ENCODE peak calls at places on chromosomes 7 and 10, in nine cellular contexts. One of them, this sample, is unnamed.

GRCh38 chr7:134941185-134941900 is 45.0 kb upstream of the AGBL3 start:
- DNase-seq in HuH-7: peak
- DNase-seq in stimulated activated CD8-positive, alpha-beta memory T cell treated with anti-CD3 and anti-CD28 coated beads, Interleukin-12 subunit alpha, Interleukin-12 subunit beta, amount 100 ng/mL, for 4 hours: no peak
- DNase-seq in Peyer's patch: no peak
- DNase-seq in Caki2: peak
- DNase-seq in amniotic stem cell: peak
- DNase-seq in HAP-1: no peak
- DNase-seq in CD4-positive, CD25-positive, alpha-beta regulatory T cell: no peak
- DNase-seq in B cell: no peak
- DNase-seq in this sample: peak

GRCh38 chr7:2074694-2075093 is 158.1 kb downstream of the MAD1L1 start:
- DNase-seq in HuH-7: no peak
- DNase-seq in stimulated activated CD8-positive, alpha-beta memory T cell treated with anti-CD3 and anti-CD28 coated beads, Interleukin-12 subunit alpha, Interleukin-12 subunit beta, amount 100 ng/mL, for 4 hours: no peak
- DNase-seq in Peyer's patch: no peak
- DNase-seq in Caki2: no peak
- DNase-seq in amniotic stem cell: no peak
- DNase-seq in HAP-1: no peak
- DNase-seq in CD4-positive, CD25-positive, alpha-beta regulatory T cell: no peak
- DNase-seq in B cell: no peak
- DNase-seq in this sample: no peak

GRCh38 chr7:99011341-99011705 is 132.6 kb downstream of the SMURF1 start:
- DNase-seq in HuH-7: no peak
- DNase-seq in stimulated activated CD8-positive, alpha-beta memory T cell treated with anti-CD3 and anti-CD28 coated beads, Interleukin-12 subunit alpha, Interleukin-12 subunit beta, amount 100 ng/mL, for 4 hours: no peak
- DNase-seq in Peyer's patch: no peak
- DNase-seq in Caki2: no peak
- DNase-seq in amniotic stem cell: no peak
- DNase-seq in HAP-1: no peak
- DNase-seq in CD4-positive, CD25-positive, alpha-beta regulatory T cell: no peak
- DNase-seq in B cell: no peak
- DNase-seq in this sample: no peak

GRCh38 chr10:60778978-60779668 is 845 bp downstream of the CDK1 start:
- DNase-seq in HuH-7: no peak
- DNase-seq in stimulated activated CD8-positive, alpha-beta memory T cell treated with anti-CD3 and anti-CD28 coated beads, Interleukin-12 subunit alpha, Interleukin-12 subunit beta, amount 100 ng/mL, for 4 hours: peak
- DNase-seq in Peyer's patch: no peak
- DNase-seq in Caki2: peak
- DNase-seq in amniotic stem cell: no peak
- DNase-seq in HAP-1: no peak
- DNase-seq in CD4-positive, CD25-positive, alpha-beta regulatory T cell: no peak
- DNase-seq in B cell: no peak
- DNase-seq in this sample: no peak

GRCh38 chr10:6721480-6721879 is 141.4 kb upstream of the PRKCQ start:
- DNase-seq in HuH-7: no peak
- DNase-seq in stimulated activated CD8-positive, alpha-beta memory T cell treated with anti-CD3 and anti-CD28 coated beads, Interleukin-12 subunit alpha, Interleukin-12 subunit beta, amount 100 ng/mL, for 4 hours: no peak
- DNase-seq in Peyer's patch: no peak
- DNase-seq in Caki2: peak
- DNase-seq in amniotic stem cell: peak
- DNase-seq in HAP-1: no peak
- DNase-seq in CD4-positive, CD25-positive, alpha-beta regulatory T cell: no peak
- DNase-seq in B cell: no peak
- DNase-seq in this sample: peak

GRCh38 chr10:45373003-45373782 is 823 bp upstream of the ALOX5 start:
- DNase-seq in HuH-7: no peak
- DNase-seq in stimulated activated CD8-positive, alpha-beta memory T cell treated with anti-CD3 and anti-CD28 coated beads, Interleukin-12 subunit alpha, Interleukin-12 subunit beta, amount 100 ng/mL, for 4 hours: no peak
- DNase-seq in Peyer's patch: peak
- DNase-seq in Caki2: peak
- DNase-seq in amniotic stem cell: no peak
- DNase-seq in HAP-1: peak
- DNase-seq in CD4-positive, CD25-positive, alpha-beta regulatory T cell: no peak
- DNase-seq in B cell: peak
- DNase-seq in this sample: no peak

GRCh38 chr10:129048513-129048912 is 418.5 kb upstream of the MGMT start:
- DNase-seq in HuH-7: no peak
- DNase-seq in stimulated activated CD8-positive, alpha-beta memory T cell treated with anti-CD3 and anti-CD28 coated beads, Interleukin-12 subunit alpha, Interleukin-12 subunit beta, amount 100 ng/mL, for 4 hours: no peak
- DNase-seq in Peyer's patch: no peak
- DNase-seq in Caki2: no peak
- DNase-seq in amniotic stem cell: no peak
- DNase-seq in HAP-1: no peak
- DNase-seq in CD4-positive, CD25-positive, alpha-beta regulatory T cell: no peak
- DNase-seq in B cell: no peak
- DNase-seq in this sample: no peak

GRCh38 chr7:71886066-71886465 is 526.1 kb downstream of the CALN1 start:
- DNase-seq in HuH-7: no peak
- DNase-seq in stimulated activated CD8-positive, alpha-beta memory T cell treated with anti-CD3 and anti-CD28 coated beads, Interleukin-12 subunit alpha, Interleukin-12 subunit beta, amount 100 ng/mL, for 4 hours: no peak
- DNase-seq in Peyer's patch: no peak
- DNase-seq in Caki2: no peak
- DNase-seq in amniotic stem cell: no peak
- DNase-seq in HAP-1: no peak
- DNase-seq in CD4-positive, CD25-positive, alpha-beta regulatory T cell: no peak
- DNase-seq in B cell: no peak
- DNase-seq in this sample: no peak

GRCh38 chr7:50304911-50305621 is 550 bp downstream of the IKZF1 start:
- DNase-seq in HuH-7: no peak
- DNase-seq in stimulated activated CD8-positive, alpha-beta memory T cell treated with anti-CD3 and anti-CD28 coated beads, Interleukin-12 subunit alpha, Interleukin-12 subunit beta, amount 100 ng/mL, for 4 hours: no peak
- DNase-seq in Peyer's patch: no peak
- DNase-seq in Caki2: no peak
- DNase-seq in amniotic stem cell: no peak
- DNase-seq in HAP-1: no peak
- DNase-seq in CD4-positive, CD25-positive, alpha-beta regulatory T cell: peak
- DNase-seq in B cell: peak
- DNase-seq in this sample: no peak

GRCh38 chr7:50954716-50955115 is 172.0 kb upstream of the GRB10 start:
- DNase-seq in HuH-7: no peak
- DNase-seq in stimulated activated CD8-positive, alpha-beta memory T cell treated with anti-CD3 and anti-CD28 coated beads, Interleukin-12 subunit alpha, Interleukin-12 subunit beta, amount 100 ng/mL, for 4 hours: no peak
- DNase-seq in Peyer's patch: no peak
- DNase-seq in Caki2: no peak
- DNase-seq in amniotic stem cell: no peak
- DNase-seq in HAP-1: no peak
- DNase-seq in CD4-positive, CD25-positive, alpha-beta regulatory T cell: no peak
- DNase-seq in B cell: no peak
- DNase-seq in this sample: no peak

GRCh38 chr7:94908204-94909022 is 1.0 kb downstream of the PPP1R9A start:
- DNase-seq in HuH-7: peak
- DNase-seq in stimulated activated CD8-positive, alpha-beta memory T cell treated with anti-CD3 and anti-CD28 coated beads, Interleukin-12 subunit alpha, Interleukin-12 subunit beta, amount 100 ng/mL, for 4 hours: no peak
- DNase-seq in Peyer's patch: peak
- DNase-seq in Caki2: peak
- DNase-seq in amniotic stem cell: no peak
- DNase-seq in HAP-1: peak
- DNase-seq in CD4-positive, CD25-positive, alpha-beta regulatory T cell: no peak
- DNase-seq in B cell: no peak
- DNase-seq in this sample: no peak

GRCh38 chr7:73509463-73509862 is 12.6 kb downstream of the BAZ1B start:
- DNase-seq in HuH-7: no peak
- DNase-seq in stimulated activated CD8-positive, alpha-beta memory T cell treated with anti-CD3 and anti-CD28 coated beads, Interleukin-12 subunit alpha, Interleukin-12 subunit beta, amount 100 ng/mL, for 4 hours: no peak
- DNase-seq in Peyer's patch: no peak
- DNase-seq in Caki2: peak
- DNase-seq in amniotic stem cell: no peak
- DNase-seq in HAP-1: no peak
- DNase-seq in CD4-positive, CD25-positive, alpha-beta regulatory T cell: no peak
- DNase-seq in B cell: no peak
- DNase-seq in this sample: no peak

GRCh38 chr10:102410427-102411073 is 8.0 kb downstream of the PSD start:
- DNase-seq in HuH-7: no peak
- DNase-seq in stimulated activated CD8-positive, alpha-beta memory T cell treated with anti-CD3 and anti-CD28 coated beads, Interleukin-12 subunit alpha, Interleukin-12 subunit beta, amount 100 ng/mL, for 4 hours: peak
- DNase-seq in Peyer's patch: no peak
- DNase-seq in Caki2: no peak
- DNase-seq in amniotic stem cell: no peak
- DNase-seq in HAP-1: no peak
- DNase-seq in CD4-positive, CD25-positive, alpha-beta regulatory T cell: peak
- DNase-seq in B cell: no peak
- DNase-seq in this sample: no peak

GRCh38 chr10:110074298-110074697 is 66.5 kb downstream of the ADD3 start:
- DNase-seq in HuH-7: no peak
- DNase-seq in stimulated activated CD8-positive, alpha-beta memory T cell treated with anti-CD3 and anti-CD28 coated beads, Interleukin-12 subunit alpha, Interleukin-12 subunit beta, amount 100 ng/mL, for 4 hours: no peak
- DNase-seq in Peyer's patch: no peak
- DNase-seq in Caki2: no peak
- DNase-seq in amniotic stem cell: no peak
- DNase-seq in HAP-1: no peak
- DNase-seq in CD4-positive, CD25-positive, alpha-beta regulatory T cell: no peak
- DNase-seq in B cell: no peak
- DNase-seq in this sample: no peak

GRCh38 chr7:145030754-145031153 is 194.9 kb upstream of the TPK1 start:
- DNase-seq in HuH-7: no peak
- DNase-seq in stimulated activated CD8-positive, alpha-beta memory T cell treated with anti-CD3 and anti-CD28 coated beads, Interleukin-12 subunit alpha, Interleukin-12 subunit beta, amount 100 ng/mL, for 4 hours: no peak
- DNase-seq in Peyer's patch: no peak
- DNase-seq in Caki2: no peak
- DNase-seq in amniotic stem cell: no peak
- DNase-seq in HAP-1: no peak
- DNase-seq in CD4-positive, CD25-positive, alpha-beta regulatory T cell: no peak
- DNase-seq in B cell: no peak
- DNase-seq in this sample: no peak

GRCh38 chr10:51001587-51001986 is 72.7 kb upstream of the PRKG1 start:
- DNase-seq in HuH-7: peak
- DNase-seq in stimulated activated CD8-positive, alpha-beta memory T cell treated with anti-CD3 and anti-CD28 coated beads, Interleukin-12 subunit alpha, Interleukin-12 subunit beta, amount 100 ng/mL, for 4 hours: no peak
- DNase-seq in Peyer's patch: no peak
- DNase-seq in Caki2: no peak
- DNase-seq in amniotic stem cell: no peak
- DNase-seq in HAP-1: peak
- DNase-seq in CD4-positive, CD25-positive, alpha-beta regulatory T cell: peak
- DNase-seq in B cell: no peak
- DNase-seq in this sample: no peak

This sample was measured in GM04503.